ENCODE peak calls at places on chromosome 5, in eight cellular contexts. One of them, this sample, is unnamed.

GRCh38 chr5:79666758-79667157 is 22.9 kb upstream of the CMYA5 start:
- DNase-seq in testis: no peak
- DNase-seq in mammary epithelial cell: no peak
- DNase-seq in GM23338: peak; percentile 3
- DNase-seq in lower lobe of right lung: no peak
- DNase-seq in hepatocyte: no peak
- DNase-seq in CD8-positive, alpha-beta T cell: no peak
- DNase-seq in BE2C: no peak
- DNase-seq in this sample: no peak

GRCh38 chr5:3794611-3795010 is 199.0 kb downstream of the IRX1 start:
- DNase-seq in testis: no peak
- DNase-seq in mammary epithelial cell: peak; percentile 55
- DNase-seq in GM23338: no peak
- DNase-seq in lower lobe of right lung: no peak
- DNase-seq in hepatocyte: no peak
- DNase-seq in CD8-positive, alpha-beta T cell: no peak
- DNase-seq in BE2C: no peak
- DNase-seq in this sample: no peak

GRCh38 chr5:158746979-158747378 is 352.7 kb downstream of the EBF1 start:
- DNase-seq in testis: no peak
- DNase-seq in mammary epithelial cell: no peak
- DNase-seq in GM23338: no peak
- DNase-seq in lower lobe of right lung: no peak
- DNase-seq in hepatocyte: no peak
- DNase-seq in CD8-positive, alpha-beta T cell: no peak
- DNase-seq in BE2C: no peak
- DNase-seq in this sample: no peak

GRCh38 chr5:151772868-151773561 is 1.3 kb downstream of the G3BP1 start:
- DNase-seq in testis: peak; percentile 38
- DNase-seq in mammary epithelial cell: peak; percentile 57
- DNase-seq in GM23338: no peak
- DNase-seq in lower lobe of right lung: no peak
- DNase-seq in hepatocyte: peak; percentile 53
- DNase-seq in CD8-positive, alpha-beta T cell: no peak
- DNase-seq in BE2C: no peak
- DNase-seq in this sample: no peak

GRCh38 chr5:95069948-95070347 is 214.9 kb downstream of the MCTP1 start:
- DNase-seq in testis: no peak
- DNase-seq in mammary epithelial cell: no peak
- DNase-seq in GM23338: no peak
- DNase-seq in lower lobe of right lung: peak; percentile 47
- DNase-seq in hepatocyte: no peak
- DNase-seq in CD8-positive, alpha-beta T cell: no peak
- DNase-seq in BE2C: no peak
- DNase-seq in this sample: no peak

GRCh38 chr5:88785396-88786216 is 97.4 kb downstream of the MEF2C start:
- DNase-seq in testis: peak; percentile 75
- DNase-seq in mammary epithelial cell: peak; percentile 93
- DNase-seq in GM23338: peak; percentile 23
- DNase-seq in lower lobe of right lung: no peak
- DNase-seq in hepatocyte: peak; percentile 79
- DNase-seq in CD8-positive, alpha-beta T cell: no peak
- DNase-seq in BE2C: no peak
- DNase-seq in this sample: no peak

GRCh38 chr5:135874461-135874860 is 21.2 kb downstream of the IL9 start:
- DNase-seq in testis: no peak
- DNase-seq in mammary epithelial cell: no peak
- DNase-seq in GM23338: no peak
- DNase-seq in lower lobe of right lung: no peak
- DNase-seq in hepatocyte: no peak
- DNase-seq in CD8-positive, alpha-beta T cell: no peak
- DNase-seq in BE2C: no peak
- DNase-seq in this sample: no peak

GRCh38 chr5:142644640-142645361 is 41.1 kb downstream of the FGF1 start:
- DNase-seq in testis: no peak
- DNase-seq in mammary epithelial cell: peak; percentile 99
- DNase-seq in GM23338: no peak
- DNase-seq in lower lobe of right lung: no peak
- DNase-seq in hepatocyte: peak; percentile 80
- DNase-seq in CD8-positive, alpha-beta T cell: no peak
- DNase-seq in BE2C: no peak
- DNase-seq in this sample: peak; percentile 67

GRCh38 chr5:52007230-52007858 is 624.1 kb downstream of the ISL1 start:
- DNase-seq in testis: peak; percentile 21
- DNase-seq in mammary epithelial cell: peak; percentile 33
- DNase-seq in GM23338: peak; percentile 66
- DNase-seq in lower lobe of right lung: no peak
- DNase-seq in hepatocyte: peak; percentile 75
- DNase-seq in CD8-positive, alpha-beta T cell: no peak
- DNase-seq in BE2C: peak; percentile 61
- DNase-seq in this sample: no peak

GRCh38 chr5:1285883-1286291 is 9.0 kb downstream of the TERT start:
- DNase-seq in testis: no peak
- DNase-seq in mammary epithelial cell: no peak
- DNase-seq in GM23338: no peak
- DNase-seq in lower lobe of right lung: no peak
- DNase-seq in hepatocyte: no peak
- DNase-seq in CD8-positive, alpha-beta T cell: no peak
- DNase-seq in BE2C: no peak
- DNase-seq in this sample: no peak

GRCh38 chr5:170491479-170491878 is 12.3 kb upstream of the KCNIP1 start:
- DNase-seq in testis: no peak
- DNase-seq in mammary epithelial cell: peak; percentile 68
- DNase-seq in GM23338: no peak
- DNase-seq in lower lobe of right lung: no peak
- DNase-seq in hepatocyte: peak; percentile 17
- DNase-seq in CD8-positive, alpha-beta T cell: no peak
- DNase-seq in BE2C: no peak
- DNase-seq in this sample: no peak

GRCh38 chr5:132055808-132056609 is 4.4 kb upstream of the IL3 start:
- DNase-seq in testis: peak; percentile 9
- DNase-seq in mammary epithelial cell: no peak
- DNase-seq in GM23338: no peak
- DNase-seq in lower lobe of right lung: peak; percentile 24
- DNase-seq in hepatocyte: no peak
- DNase-seq in CD8-positive, alpha-beta T cell: peak; percentile 55
- DNase-seq in BE2C: no peak
- DNase-seq in this sample: peak; percentile 38

GRCh38 chr5:84274585-84275468 is 109.9 kb downstream of the EDIL3 start:
- DNase-seq in testis: peak; percentile 51
- DNase-seq in mammary epithelial cell: peak; percentile 14
- DNase-seq in GM23338: peak; percentile 79
- DNase-seq in lower lobe of right lung: no peak
- DNase-seq in hepatocyte: peak; percentile 42
- DNase-seq in CD8-positive, alpha-beta T cell: no peak
- DNase-seq in BE2C: peak; percentile 60
- DNase-seq in this sample: no peak
- TF ChIP-seq CTCF in testis: peak; percentile 31
- TF ChIP-seq CTCF in mammary epithelial cell: peak; percentile 62
- TF ChIP-seq CTCF in GM23338: peak; percentile 69
- TF ChIP-seq CTCF in lower lobe of right lung: peak; percentile 46
- TF ChIP-seq CTCF in hepatocyte: peak; percentile 59
- TF ChIP-seq CTCF in CD8-positive, alpha-beta T cell: no peak
- TF ChIP-seq CTCF in BE2C: peak; percentile 73
- TF ChIP-seq CTCF in this sample: no peak

GRCh38 chr5:116504593-116504992 is 70.0 kb downstream of the SEMA6A start:
- DNase-seq in testis: no peak
- DNase-seq in mammary epithelial cell: no peak
- DNase-seq in GM23338: no peak
- DNase-seq in lower lobe of right lung: no peak
- DNase-seq in hepatocyte: no peak
- DNase-seq in CD8-positive, alpha-beta T cell: no peak
- DNase-seq in BE2C: no peak
- DNase-seq in this sample: no peak

GRCh38 chr5:116508835-116509234 is 65.8 kb downstream of the SEMA6A start:
- DNase-seq in testis: no peak
- DNase-seq in mammary epithelial cell: no peak
- DNase-seq in GM23338: no peak
- DNase-seq in lower lobe of right lung: no peak
- DNase-seq in hepatocyte: no peak
- DNase-seq in CD8-positive, alpha-beta T cell: no peak
- DNase-seq in BE2C: no peak
- DNase-seq in this sample: no peak

GRCh38 chr5:116507941-116508655 is 66.5 kb downstream of the SEMA6A start:
- DNase-seq in testis: no peak
- DNase-seq in mammary epithelial cell: no peak
- DNase-seq in GM23338: no peak
- DNase-seq in lower lobe of right lung: no peak
- DNase-seq in hepatocyte: no peak
- DNase-seq in CD8-positive, alpha-beta T cell: no peak
- DNase-seq in BE2C: no peak
- DNase-seq in this sample: no peak

GRCh38 chr5:116506448-116506847 is 68.2 kb downstream of the SEMA6A start:
- DNase-seq in testis: no peak
- DNase-seq in mammary epithelial cell: no peak
- DNase-seq in GM23338: no peak
- DNase-seq in lower lobe of right lung: no peak
- DNase-seq in hepatocyte: no peak
- DNase-seq in CD8-positive, alpha-beta T cell: no peak
- DNase-seq in BE2C: no peak
- DNase-seq in this sample: no peak

DNA sequence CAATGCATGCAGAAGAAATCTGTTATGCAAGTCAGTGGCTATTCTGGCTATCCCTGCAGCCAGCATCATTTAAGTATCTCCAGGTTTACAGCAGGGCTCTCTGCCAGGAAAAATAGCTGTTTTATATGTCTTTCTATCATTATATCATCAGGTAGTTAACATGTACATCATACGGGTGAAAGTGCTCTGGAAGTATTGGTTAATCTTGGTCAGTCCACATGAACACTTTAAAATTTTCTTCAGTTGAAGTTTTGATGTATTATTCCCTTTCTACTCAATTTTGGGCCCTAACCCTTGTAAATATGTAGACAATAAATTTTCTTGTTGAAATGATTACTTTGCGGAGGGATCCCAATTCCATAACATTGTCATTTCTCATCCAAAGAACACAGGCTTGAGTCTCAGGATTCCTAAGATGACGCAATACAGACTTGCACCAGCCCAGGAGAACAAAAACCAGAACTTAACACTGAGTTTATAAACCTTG is 67.5 kb downstream of the SEMA6A start:
- DNase-seq in testis: no peak
- DNase-seq in mammary epithelial cell: no peak
- DNase-seq in GM23338: no peak
- DNase-seq in lower lobe of right lung: no peak
- DNase-seq in hepatocyte: no peak
- DNase-seq in CD8-positive, alpha-beta T cell: no peak
- DNase-seq in BE2C: no peak
- DNase-seq in this sample: no peak
- H3K4me1 ChIP-seq in testis: peaks cover 11% of the 10 kb centered on the region
- H3K4me1 ChIP-seq in mammary epithelial cell: no peaks in the 10 kb centered on the region
- H3K4me1 ChIP-seq in GM23338: peaks cover 96% of the 10 kb centered on the region
- H3K4me1 ChIP-seq in lower lobe of right lung: peaks cover 25% of the 10 kb centered on the region
- H3K4me1 ChIP-seq in hepatocyte: peaks cover 42% of the 10 kb centered on the region
- H3K4me1 ChIP-seq in CD8-positive, alpha-beta T cell: no peaks in the 10 kb centered on the region
- H3K4me1 ChIP-seq in BE2C: peaks cover 31% of the 10 kb centered on the region
- H3K4me1 ChIP-seq in this sample: peaks cover 10% of the 10 kb centered on the region

GRCh38 chr5:78323241-78323640 is 28.7 kb upstream of the AP3B1 start:
- DNase-seq in testis: no peak
- DNase-seq in mammary epithelial cell: no peak
- DNase-seq in GM23338: no peak
- DNase-seq in lower lobe of right lung: no peak
- DNase-seq in hepatocyte: no peak
- DNase-seq in CD8-positive, alpha-beta T cell: no peak
- DNase-seq in BE2C: no peak
- DNase-seq in this sample: no peak

GRCh38 chr5:78318337-78318736 is 23.8 kb upstream of the AP3B1 start:
- DNase-seq in testis: no peak
- DNase-seq in mammary epithelial cell: no peak
- DNase-seq in GM23338: no peak
- DNase-seq in lower lobe of right lung: no peak
- DNase-seq in hepatocyte: no peak
- DNase-seq in CD8-positive, alpha-beta T cell: no peak
- DNase-seq in BE2C: no peak
- DNase-seq in this sample: no peak

GRCh38 chr5:78320461-78320860 is 26.0 kb upstream of the AP3B1 start:
- DNase-seq in testis: peak; percentile 43
- DNase-seq in mammary epithelial cell: peak; percentile 29
- DNase-seq in GM23338: peak; percentile 67
- DNase-seq in lower lobe of right lung: no peak
- DNase-seq in hepatocyte: peak; percentile 13
- DNase-seq in CD8-positive, alpha-beta T cell: no peak
- DNase-seq in BE2C: peak; percentile 15
- DNase-seq in this sample: no peak

DNA sequence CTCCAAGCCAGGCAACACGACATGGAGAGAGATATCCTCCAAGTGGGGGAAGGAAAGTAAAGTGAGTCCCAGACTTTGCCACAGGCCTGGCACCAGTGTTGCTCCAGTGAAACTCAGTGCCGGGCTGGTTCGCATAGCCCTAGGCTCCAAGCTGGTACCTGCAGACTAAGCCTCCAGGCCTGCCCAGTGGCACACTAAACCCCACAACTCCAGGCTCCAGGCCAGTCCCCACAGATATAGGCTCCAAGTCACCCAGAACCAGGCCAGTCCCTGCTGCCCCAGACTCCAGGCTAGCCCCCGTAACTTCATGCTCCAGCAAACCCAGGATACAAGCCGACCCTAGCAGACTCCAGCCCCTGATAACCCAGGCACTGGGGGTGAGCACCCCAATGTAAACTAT is 23.0 kb upstream of the AP3B1 start:
- DNase-seq in testis: no peak
- DNase-seq in mammary epithelial cell: no peak
- DNase-seq in GM23338: no peak
- DNase-seq in lower lobe of right lung: no peak
- DNase-seq in hepatocyte: no peak
- DNase-seq in CD8-positive, alpha-beta T cell: no peak
- DNase-seq in BE2C: no peak
- DNase-seq in this sample: no peak
- H3K4me3 ChIP-seq in testis: no peak overlapping the region
- H3K4me3 ChIP-seq in mammary epithelial cell: no peak overlapping the region
- H3K4me3 ChIP-seq in GM23338: no peak overlapping the region
- H3K4me3 ChIP-seq in lower lobe of right lung: no peak overlapping the region
- H3K4me3 ChIP-seq in hepatocyte: no peak overlapping the region
- H3K4me3 ChIP-seq in CD8-positive, alpha-beta T cell: no peak overlapping the region
- H3K4me3 ChIP-seq in BE2C: no peak overlapping the region
- H3K4me3 ChIP-seq in this sample: no peak overlapping the region

DNA sequence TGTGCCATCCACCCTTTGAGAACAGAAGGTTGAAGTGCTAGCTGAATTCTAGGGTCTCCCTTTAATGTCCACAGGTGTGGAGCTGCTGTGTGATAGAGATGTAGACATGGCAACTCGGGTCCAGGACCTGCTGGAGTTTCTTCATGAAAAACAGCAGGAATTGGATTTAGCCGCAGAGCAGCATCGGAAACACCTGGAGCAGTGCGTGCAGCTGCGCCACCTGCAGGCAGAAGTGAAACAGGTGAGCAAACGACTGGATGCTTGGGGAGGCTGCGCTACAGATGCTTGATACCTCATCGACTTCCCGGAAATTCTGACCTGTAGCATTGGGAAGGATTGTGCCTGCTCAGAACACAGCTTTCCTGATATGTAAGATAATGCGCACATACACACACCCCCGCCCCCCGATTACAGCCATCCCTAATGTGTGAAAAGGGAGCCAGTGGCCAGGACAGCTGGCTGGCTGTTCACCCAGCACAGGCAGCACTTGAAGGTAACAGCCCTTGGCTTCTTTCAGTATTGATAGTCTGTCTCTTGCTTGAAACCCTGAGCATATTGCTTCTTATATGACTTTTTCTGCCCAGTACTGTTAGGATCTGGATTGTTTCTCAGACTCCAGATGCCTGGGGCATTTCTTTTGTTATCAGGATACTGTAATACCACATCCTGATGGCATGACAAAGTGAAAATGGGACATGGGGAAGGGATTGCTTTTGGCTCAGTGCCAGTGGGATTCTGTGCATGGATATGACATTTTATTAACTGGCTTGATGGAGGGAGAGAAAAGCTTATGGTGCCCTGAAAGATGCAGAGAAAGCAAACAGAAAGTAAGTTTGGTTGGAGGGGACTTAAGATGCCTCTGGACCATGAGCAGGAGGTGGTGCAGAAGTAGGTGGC is 216.8 kb upstream of the OTULINL start:
- DNase-seq in testis: no peak
- DNase-seq in mammary epithelial cell: peak; percentile 15
- DNase-seq in GM23338: peak; percentile 89
- DNase-seq in lower lobe of right lung: no peak
- DNase-seq in hepatocyte: peak; percentile 62
- DNase-seq in CD8-positive, alpha-beta T cell: no peak
- DNase-seq in BE2C: peak; percentile 66
- DNase-seq in this sample: no peak
- TF ChIP-seq CTCF in testis: no peak
- TF ChIP-seq CTCF in mammary epithelial cell: peak; percentile 75
- TF ChIP-seq CTCF in GM23338: peak; percentile 95
- TF ChIP-seq CTCF in lower lobe of right lung: peak; percentile 44
- TF ChIP-seq CTCF in hepatocyte: peak; percentile 64
- TF ChIP-seq CTCF in CD8-positive, alpha-beta T cell: peak; percentile 6
- TF ChIP-seq CTCF in BE2C: peak; percentile 83
- TF ChIP-seq CTCF in this sample: peak; percentile 26

This sample was measured in right atrium auricular region.